ENCODE peak calls at places on chromosomes 11 and 22, in nine cellular contexts. One of them, this sample, is unnamed.

GRCh38 chr11:72102946-72103753 is at the start of gene LAMTOR1:
- DNase-seq in AG04449: peak
- DNase-seq in prostate gland: peak
- DNase-seq in HFFc6: peak
- DNase-seq in mammary epithelial cell: peak
- DNase-seq in cardiac muscle cell: peak
- DNase-seq in lung: peak
- DNase-seq in pancreas: peak
- DNase-seq in GM10248: peak
- DNase-seq in this sample: peak

GRCh38 chr11:130478204-130478701 is 29.8 kb downstream of the ADAMTS15 start:
- DNase-seq in AG04449: peak
- DNase-seq in prostate gland: no peak
- DNase-seq in HFFc6: peak
- DNase-seq in mammary epithelial cell: peak
- DNase-seq in cardiac muscle cell: peak
- DNase-seq in lung: peak
- DNase-seq in pancreas: peak
- DNase-seq in GM10248: peak
- DNase-seq in this sample: peak

GRCh38 chr22:29820941-29821789 is 16.9 kb downstream of the ASCC2 start:
- DNase-seq in AG04449: peak
- DNase-seq in prostate gland: peak
- DNase-seq in HFFc6: peak
- DNase-seq in mammary epithelial cell: peak
- DNase-seq in cardiac muscle cell: peak
- DNase-seq in lung: peak
- DNase-seq in pancreas: peak
- DNase-seq in GM10248: peak
- DNase-seq in this sample: peak

GRCh38 chr11:100706179-100706578 is 19.1 kb downstream of the ARHGAP42 start:
- DNase-seq in AG04449: no peak
- DNase-seq in prostate gland: no peak
- DNase-seq in HFFc6: no peak
- DNase-seq in mammary epithelial cell: no peak
- DNase-seq in cardiac muscle cell: no peak
- DNase-seq in lung: no peak
- DNase-seq in pancreas: no peak
- DNase-seq in GM10248: no peak
- DNase-seq in this sample: no peak

GRCh38 chr22:50730013-50730891 is 7.8 kb upstream of the ACR start:
- DNase-seq in AG04449: no peak
- DNase-seq in prostate gland: no peak
- DNase-seq in HFFc6: no peak
- DNase-seq in mammary epithelial cell: no peak
- DNase-seq in cardiac muscle cell: no peak
- DNase-seq in lung: no peak
- DNase-seq in pancreas: peak
- DNase-seq in GM10248: no peak
- DNase-seq in this sample: no peak

GRCh38 chr11:93591247-93591898 is 48.2 kb upstream of the SMCO4 start:
- DNase-seq in AG04449: no peak
- DNase-seq in prostate gland: no peak
- DNase-seq in HFFc6: no peak
- DNase-seq in mammary epithelial cell: peak
- DNase-seq in cardiac muscle cell: peak
- DNase-seq in lung: no peak
- DNase-seq in pancreas: no peak
- DNase-seq in GM10248: no peak
- DNase-seq in this sample: peak

GRCh38 chr22:31148953-31149627 is 8.8 kb upstream of the PLA2G3 start:
- DNase-seq in AG04449: no peak
- DNase-seq in prostate gland: peak
- DNase-seq in HFFc6: peak
- DNase-seq in mammary epithelial cell: peak
- DNase-seq in cardiac muscle cell: peak
- DNase-seq in lung: peak
- DNase-seq in pancreas: peak
- DNase-seq in GM10248: peak
- DNase-seq in this sample: peak

GRCh38 chr22:42069801-42070516 is 653 bp downstream of the NAGA start:
- DNase-seq in AG04449: no peak
- DNase-seq in prostate gland: no peak
- DNase-seq in HFFc6: no peak
- DNase-seq in mammary epithelial cell: no peak
- DNase-seq in cardiac muscle cell: no peak
- DNase-seq in lung: no peak
- DNase-seq in pancreas: no peak
- DNase-seq in GM10248: peak
- DNase-seq in this sample: no peak

GRCh38 chr22:20268350-20269012 is 363 bp upstream of the RTN4R start:
- DNase-seq in AG04449: no peak
- DNase-seq in prostate gland: peak
- DNase-seq in HFFc6: no peak
- DNase-seq in mammary epithelial cell: peak
- DNase-seq in cardiac muscle cell: peak
- DNase-seq in lung: peak
- DNase-seq in pancreas: peak
- DNase-seq in GM10248: peak
- DNase-seq in this sample: peak

GRCh38 chr11:44608654-44609027 is 43.2 kb downstream of the CD82 start:
- DNase-seq in AG04449: no peak
- DNase-seq in prostate gland: no peak
- DNase-seq in HFFc6: no peak
- DNase-seq in mammary epithelial cell: no peak
- DNase-seq in cardiac muscle cell: no peak
- DNase-seq in lung: no peak
- DNase-seq in pancreas: no peak
- DNase-seq in GM10248: no peak
- DNase-seq in this sample: no peak

GRCh38 chr11:73866586-73866996 is 10.1 kb downstream of the COA4 start:
- DNase-seq in AG04449: peak
- DNase-seq in prostate gland: no peak
- DNase-seq in HFFc6: peak
- DNase-seq in mammary epithelial cell: peak
- DNase-seq in cardiac muscle cell: peak
- DNase-seq in lung: peak
- DNase-seq in pancreas: no peak
- DNase-seq in GM10248: no peak
- DNase-seq in this sample: peak

GRCh38 chr11:134660416-134660815 is 248.4 kb upstream of the B3GAT1 start:
- DNase-seq in AG04449: no peak
- DNase-seq in prostate gland: no peak
- DNase-seq in HFFc6: no peak
- DNase-seq in mammary epithelial cell: no peak
- DNase-seq in cardiac muscle cell: no peak
- DNase-seq in lung: peak
- DNase-seq in pancreas: no peak
- DNase-seq in GM10248: no peak
- DNase-seq in this sample: no peak

GRCh38 chr11:28835317-28835716 is 727.1 kb downstream of the METTL15 start:
- DNase-seq in AG04449: no peak
- DNase-seq in prostate gland: no peak
- DNase-seq in HFFc6: no peak
- DNase-seq in mammary epithelial cell: no peak
- DNase-seq in cardiac muscle cell: no peak
- DNase-seq in lung: no peak
- DNase-seq in pancreas: no peak
- DNase-seq in GM10248: no peak
- DNase-seq in this sample: no peak

GRCh38 chr22:41256898-41257260 is 16.1 kb upstream of the CHADL start:
- DNase-seq in AG04449: no peak
- DNase-seq in prostate gland: peak
- DNase-seq in HFFc6: no peak
- DNase-seq in mammary epithelial cell: no peak
- DNase-seq in cardiac muscle cell: peak
- DNase-seq in lung: no peak
- DNase-seq in pancreas: no peak
- DNase-seq in GM10248: no peak
- DNase-seq in this sample: no peak

GRCh38 chr22:19336133-19337075 is 44.9 kb upstream of the CLTCL1 start:
- DNase-seq in AG04449: no peak
- DNase-seq in prostate gland: no peak
- DNase-seq in HFFc6: no peak
- DNase-seq in mammary epithelial cell: no peak
- DNase-seq in cardiac muscle cell: no peak
- DNase-seq in lung: no peak
- DNase-seq in pancreas: no peak
- DNase-seq in GM10248: no peak
- DNase-seq in this sample: no peak

GRCh38 chr11:12200359-12201015 is 90.1 kb downstream of the MICAL2 start:
- DNase-seq in AG04449: peak
- DNase-seq in prostate gland: peak
- DNase-seq in HFFc6: peak
- DNase-seq in mammary epithelial cell: peak
- DNase-seq in cardiac muscle cell: peak
- DNase-seq in lung: no peak
- DNase-seq in pancreas: peak
- DNase-seq in GM10248: no peak
- DNase-seq in this sample: peak

GRCh38 chr11:538431-539051 is 1.2 kb downstream of the LRRC56 start:
- DNase-seq in AG04449: no peak
- DNase-seq in prostate gland: no peak
- DNase-seq in HFFc6: no peak
- DNase-seq in mammary epithelial cell: no peak
- DNase-seq in cardiac muscle cell: no peak
- DNase-seq in lung: no peak
- DNase-seq in pancreas: peak
- DNase-seq in GM10248: no peak
- DNase-seq in this sample: no peak

GRCh38 chr11:70527046-70527395 is 128.7 kb downstream of the CTTN start:
- DNase-seq in AG04449: no peak
- DNase-seq in prostate gland: no peak
- DNase-seq in HFFc6: no peak
- DNase-seq in mammary epithelial cell: no peak
- DNase-seq in cardiac muscle cell: no peak
- DNase-seq in lung: no peak
- DNase-seq in pancreas: no peak
- DNase-seq in GM10248: no peak
- DNase-seq in this sample: no peak

GRCh38 chr11:17287058-17287457 is 10.5 kb downstream of the NUCB2 start:
- DNase-seq in AG04449: no peak
- DNase-seq in prostate gland: no peak
- DNase-seq in HFFc6: no peak
- DNase-seq in mammary epithelial cell: no peak
- DNase-seq in cardiac muscle cell: no peak
- DNase-seq in lung: no peak
- DNase-seq in pancreas: no peak
- DNase-seq in GM10248: no peak
- DNase-seq in this sample: no peak

GRCh38 chr11:67053896-67054850 is 2.5 kb upstream of the RHOD start:
- DNase-seq in AG04449: no peak
- DNase-seq in prostate gland: peak
- DNase-seq in HFFc6: peak
- DNase-seq in mammary epithelial cell: peak
- DNase-seq in cardiac muscle cell: peak
- DNase-seq in lung: peak
- DNase-seq in pancreas: peak
- DNase-seq in GM10248: peak
- DNase-seq in this sample: peak

GRCh38 chr22:37165940-37166674 is 16.4 kb upstream of the IL2RB start:
- DNase-seq in AG04449: no peak
- DNase-seq in prostate gland: no peak
- DNase-seq in HFFc6: no peak
- DNase-seq in mammary epithelial cell: no peak
- DNase-seq in cardiac muscle cell: no peak
- DNase-seq in lung: no peak
- DNase-seq in pancreas: no peak
- DNase-seq in GM10248: no peak
- DNase-seq in this sample: no peak
- TF ChIP-seq CTCF in AG04449: no peak
- TF ChIP-seq CTCF in prostate gland: no peak
- TF ChIP-seq CTCF in HFFc6: no peak
- TF ChIP-seq CTCF in mammary epithelial cell: no peak
- TF ChIP-seq CTCF in cardiac muscle cell: no peak
- TF ChIP-seq CTCF in lung: no peak
- TF ChIP-seq CTCF in pancreas: no peak
- TF ChIP-seq CTCF in GM10248: no peak
- TF ChIP-seq CTCF in this sample: no peak

GRCh38 chr11:132300283-132300682 is 929.9 kb downstream of the NTM start:
- DNase-seq in AG04449: no peak
- DNase-seq in prostate gland: no peak
- DNase-seq in HFFc6: no peak
- DNase-seq in mammary epithelial cell: no peak
- DNase-seq in cardiac muscle cell: peak
- DNase-seq in lung: no peak
- DNase-seq in pancreas: no peak
- DNase-seq in GM10248: no peak
- DNase-seq in this sample: no peak
- TF ChIP-seq CTCF in AG04449: peak
- TF ChIP-seq CTCF in prostate gland: no peak
- TF ChIP-seq CTCF in HFFc6: peak
- TF ChIP-seq CTCF in mammary epithelial cell: peak
- TF ChIP-seq CTCF in cardiac muscle cell: peak
- TF ChIP-seq CTCF in lung: no peak
- TF ChIP-seq CTCF in pancreas: no peak
- TF ChIP-seq CTCF in GM10248: peak
- TF ChIP-seq CTCF in this sample: no peak

DNA sequence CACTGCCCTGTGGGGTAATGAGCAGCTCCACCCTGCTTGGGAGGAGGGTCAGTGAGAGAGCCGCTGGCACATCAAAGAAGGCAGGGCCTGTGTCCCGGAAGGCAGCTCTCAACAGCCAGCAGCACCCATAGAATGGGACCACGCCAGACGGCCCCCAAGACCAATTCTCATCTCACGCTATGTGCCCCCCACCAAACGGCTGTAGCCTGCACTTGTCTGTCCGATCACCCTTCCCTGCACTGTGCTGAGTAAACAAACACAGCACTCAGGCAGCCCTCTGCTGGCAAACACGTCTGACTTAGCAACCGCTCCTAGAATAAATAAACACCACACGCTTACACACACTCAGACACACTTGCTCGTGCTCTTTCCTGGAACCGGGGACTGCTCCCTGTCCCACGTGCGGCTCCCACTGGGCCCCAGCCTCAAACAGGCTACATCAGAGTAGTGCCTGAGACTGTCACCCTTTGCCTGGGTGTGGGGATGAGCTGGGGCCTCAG is 53.2 kb upstream of the CDON start:
- DNase-seq in AG04449: peak
- DNase-seq in prostate gland: peak
- DNase-seq in HFFc6: peak
- DNase-seq in mammary epithelial cell: no peak
- DNase-seq in cardiac muscle cell: peak
- DNase-seq in lung: peak
- DNase-seq in pancreas: peak
- DNase-seq in GM10248: no peak
- DNase-seq in this sample: peak
- TF ChIP-seq CTCF in AG04449: peak
- TF ChIP-seq CTCF in prostate gland: peak
- TF ChIP-seq CTCF in HFFc6: peak
- TF ChIP-seq CTCF in mammary epithelial cell: no peak
- TF ChIP-seq CTCF in cardiac muscle cell: peak
- TF ChIP-seq CTCF in lung: no peak
- TF ChIP-seq CTCF in pancreas: no peak
- TF ChIP-seq CTCF in GM10248: no peak
- TF ChIP-seq CTCF in this sample: peak

GRCh38 chr11:64271339-64272132 is 12.9 kb downstream of the BAD start:
- DNase-seq in AG04449: peak
- DNase-seq in prostate gland: peak
- DNase-seq in HFFc6: no peak
- DNase-seq in mammary epithelial cell: peak
- DNase-seq in cardiac muscle cell: peak
- DNase-seq in lung: peak
- DNase-seq in pancreas: peak
- DNase-seq in GM10248: peak
- DNase-seq in this sample: peak
- TF ChIP-seq CTCF in AG04449: no peak
- TF ChIP-seq CTCF in prostate gland: peak
- TF ChIP-seq CTCF in HFFc6: peak
- TF ChIP-seq CTCF in mammary epithelial cell: no peak
- TF ChIP-seq CTCF in cardiac muscle cell: peak
- TF ChIP-seq CTCF in lung: peak
- TF ChIP-seq CTCF in pancreas: no peak
- TF ChIP-seq CTCF in GM10248: peak
- TF ChIP-seq CTCF in this sample: no peak